ENCODE peak calls at places on chromosomes 5 and 9, in eight cellular contexts. U is testis, W is SK-N-SH, P is uterus, V is IMR-90, D is breast epithelium, R is psoas muscle, I is HCT116. E is an unnamed sample.

GRCh38 chr5:69042915-69043795 is 50.7 kb upstream of the SLC30A5 start:
- DNase-seq in U (peak; percentile 89), W (peak; percentile 63), P (peak; percentile 84), V (peak; percentile 93), D (peak; percentile 56), R (no peak), I (peak; percentile 88), E (peak; percentile 81)

GRCh38 chr9:79667716-79668458 is 96.1 kb downstream of the TLE4 start:
- DNase-seq in U (no peak), W (no peak), P (no peak), V (no peak), D (no peak), R (no peak), I (no peak), E (no peak)

GRCh38 chr9:14961372-14962068 is 51.3 kb upstream of the FREM1 start:
- DNase-seq in U (no peak), W (no peak), P (no peak), V (no peak), D (no peak), R (no peak), I (no peak), E (no peak)

GRCh38 chr5:114387433-114387832 is 25.6 kb downstream of the KCNN2 start:
- DNase-seq in U (no peak), W (no peak), P (no peak), V (no peak), D (no peak), R (no peak), I (no peak), E (no peak)

GRCh38 chr9:84939766-84940165 is 270.2 kb downstream of the NTRK2 start:
- DNase-seq in U (no peak), W (no peak), P (no peak), V (no peak), D (no peak), R (no peak), I (no peak), E (no peak)

GRCh38 chr9:109100543-109101201 is 19.1 kb downstream of the TMEM245 start:
- DNase-seq in U (no peak), W (no peak), P (no peak), V (no peak), D (no peak), R (no peak), I (no peak), E (no peak)

GRCh38 chr9:27701664-27702063 is 128.4 kb upstream of the C9orf72 start:
- DNase-seq in U (peak; percentile 17), W (no peak), P (no peak), V (no peak), D (no peak), R (peak; percentile 54), I (no peak), E (no peak)

GRCh38 chr5:115151208-115151805 is 18.4 kb downstream of the TRIM36 start:
- DNase-seq in U (no peak), W (no peak), P (no peak), V (no peak), D (no peak), R (no peak), I (no peak), E (no peak)

GRCh38 chr5:133373121-133373870 is 239.0 kb downstream of the FSTL4 start:
- DNase-seq in U (no peak), W (no peak), P (no peak), V (peak; percentile 2), D (no peak), R (no peak), I (no peak), E (no peak)

GRCh38 chr9:134536101-134536900 is 105.3 kb upstream of the COL5A1 start:
- DNase-seq in U (no peak), W (no peak), P (no peak), V (peak; percentile 87), D (no peak), R (peak; percentile 32), I (no peak), E (no peak)

GRCh38 chr5:83430130-83431010 is 41.2 kb upstream of the VCAN start:
- DNase-seq in U (peak; percentile 86), W (peak; percentile 55), P (peak; percentile 23), V (peak; percentile 69), D (no peak), R (no peak), I (peak; percentile 75), E (peak; percentile 73)

GRCh38 chr5:138096363-138096762 is 12.5 kb downstream of the WNT8A start:
- DNase-seq in U (no peak), W (no peak), P (no peak), V (no peak), D (no peak), R (no peak), I (no peak), E (no peak)

GRCh38 chr9:126030716-126031115 is 283.5 kb downstream of the PBX3 start:
- DNase-seq in U (no peak), W (no peak), P (no peak), V (no peak), D (no peak), R (peak; percentile 26), I (no peak), E (no peak)

GRCh38 chr5:43602818-43603534 is at the start of gene NNT:
- DNase-seq in U (peak; percentile 86), W (peak; percentile 84), P (peak; percentile 62), V (peak; percentile 35), D (peak; percentile 25), R (peak; percentile 87), I (no peak), E (peak; percentile 69)

GRCh38 chr9:88396836-88397577 is 8.8 kb downstream of the SPIN1 start:
- DNase-seq in U (no peak), W (no peak), P (no peak), V (peak; percentile 69), D (no peak), R (no peak), I (no peak), E (no peak)

GRCh38 chr9:95645579-95645978 is 128.8 kb upstream of the PTCH1 start:
- DNase-seq in U (no peak), W (no peak), P (no peak), V (no peak), D (no peak), R (no peak), I (no peak), E (no peak)

GRCh38 chr9:95645992-95646391 is 129.2 kb upstream of the PTCH1 start:
- DNase-seq in U (no peak), W (no peak), P (no peak), V (no peak), D (no peak), R (no peak), I (no peak), E (no peak)

GRCh38 chr9:95641591-95641990 is 124.8 kb upstream of the PTCH1 start:
- DNase-seq in U (peak; percentile 36), W (no peak), P (no peak), V (no peak), D (no peak), R (no peak), I (no peak), E (no peak)

GRCh38 chr9:95644377-95644776 is 127.6 kb upstream of the PTCH1 start:
- DNase-seq in U (no peak), W (no peak), P (no peak), V (peak; percentile 15), D (no peak), R (no peak), I (no peak), E (no peak)

GRCh38 chr9:95642189-95642588 is 125.4 kb upstream of the PTCH1 start:
- DNase-seq in U (no peak), W (no peak), P (no peak), V (no peak), D (no peak), R (no peak), I (no peak), E (no peak)
- H3K9me3 ChIP-seq in U (no peaks in the 10 kb centered on the region), W (no peaks in the 10 kb centered on the region), P (no peaks in the 10 kb centered on the region), V (peaks cover 2% of the 10 kb centered on the region), D (peaks cover 4% of the 10 kb centered on the region), R (no peaks in the 10 kb centered on the region), I (no peaks in the 10 kb centered on the region), E (no peaks in the 10 kb centered on the region)

DNA sequence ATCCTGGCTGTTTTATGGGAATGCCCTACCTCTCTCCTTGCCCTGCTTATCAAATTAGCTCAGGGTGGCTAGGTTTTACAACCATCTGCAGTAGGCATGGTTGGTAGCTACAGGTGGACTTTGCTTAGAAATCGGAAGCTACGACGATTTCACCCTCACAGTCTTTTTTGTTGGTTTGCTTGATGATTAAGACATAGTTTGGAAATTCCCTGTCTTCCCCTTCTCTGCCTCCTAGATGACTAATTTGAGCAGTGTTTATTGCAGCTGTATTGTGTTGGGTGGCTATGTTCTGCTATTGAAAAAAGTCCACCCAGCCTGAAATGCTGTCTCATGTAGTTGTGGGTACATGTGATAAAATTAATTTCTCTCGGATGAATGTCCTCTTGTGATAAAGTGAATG is 37.1 kb upstream of the FYB1 start:
- DNase-seq in U (no peak), W (no peak), P (no peak), V (peak; percentile 89), D (no peak), R (no peak), I (no peak), E (no peak)
- H3K27me3 ChIP-seq in U (no peaks in the 10 kb centered on the region), W (peaks cover 15% of the 10 kb centered on the region), P (no peaks in the 10 kb centered on the region), V (peaks cover 4% of the 10 kb centered on the region), D (no peaks in the 10 kb centered on the region), R (no peaks in the 10 kb centered on the region), I (no peaks in the 10 kb centered on the region), E (no peaks in the 10 kb centered on the region)

GRCh38 chr5:164688437-164688836 is 1183.0 kb downstream of the MAT2B start:
- DNase-seq in U (no peak), W (no peak), P (no peak), V (no peak), D (no peak), R (no peak), I (no peak), E (no peak)
- H3K4me1 ChIP-seq in U (no peaks in the 10 kb centered on the region), W (no peaks in the 10 kb centered on the region), P (no peaks in the 10 kb centered on the region), V (no peaks in the 10 kb centered on the region), D (no peaks in the 10 kb centered on the region), R (no peaks in the 10 kb centered on the region), I (no peaks in the 10 kb centered on the region), E (no peaks in the 10 kb centered on the region)

DNA sequence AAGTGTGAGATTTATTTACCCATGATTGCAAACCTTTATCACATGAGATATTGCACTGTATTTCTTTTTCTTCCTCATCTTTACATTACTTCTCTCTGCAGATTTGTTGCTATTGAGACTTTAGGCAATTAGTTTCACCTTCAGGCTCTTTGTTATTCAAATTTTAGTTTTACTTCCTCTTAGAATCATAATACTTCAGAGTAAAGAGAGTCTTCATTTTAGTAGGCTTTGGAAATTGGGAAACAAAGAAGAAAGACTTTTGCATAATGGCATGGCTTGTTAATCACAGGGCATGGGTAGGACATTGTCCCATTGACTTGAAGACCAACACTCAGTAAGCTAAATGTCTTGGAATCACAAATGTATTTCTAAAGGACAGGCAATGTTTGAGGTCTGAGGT is 1.2 kb upstream of the PCDHGA5 start:
- DNase-seq in U (no peak), W (no peak), P (no peak), V (no peak), D (no peak), R (no peak), I (no peak), E (no peak)
- H3K9me3 ChIP-seq in U (no peaks in the 10 kb centered on the region), W (no peaks in the 10 kb centered on the region), P (peaks cover 93% of the 10 kb centered on the region), V (peaks cover 53% of the 10 kb centered on the region), D (peaks cover 98% of the 10 kb centered on the region), R (peaks cover 30% of the 10 kb centered on the region), I (peaks cover 6% of the 10 kb centered on the region), E (peaks cover 96% of the 10 kb centered on the region)

DNA sequence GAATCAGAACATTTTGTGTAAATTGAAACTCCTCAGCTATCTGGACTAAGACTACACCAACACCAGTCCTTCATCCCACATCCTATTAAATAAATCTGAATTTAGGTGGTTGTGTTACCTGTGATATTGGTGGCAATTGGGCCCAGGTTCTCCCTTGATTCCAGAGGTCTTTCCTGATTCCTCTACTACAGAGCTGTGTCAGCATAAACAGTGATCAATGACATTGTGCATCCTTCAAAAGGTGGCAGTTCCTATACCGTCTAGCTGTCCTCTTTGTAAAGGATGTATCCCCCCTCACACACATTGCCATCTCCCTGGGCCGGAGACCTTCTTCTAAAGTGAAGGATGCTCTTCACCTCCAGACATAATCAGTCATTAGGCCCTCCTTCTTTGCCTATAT is 239.2 kb downstream of the FAM114A2 start:
- DNase-seq in U (no peak), W (no peak), P (no peak), V (no peak), D (no peak), R (no peak), I (no peak), E (no peak)
- H3K27me3 ChIP-seq in U (no peaks in the 10 kb centered on the region), W (no peaks in the 10 kb centered on the region), P (no peaks in the 10 kb centered on the region), V (no peaks in the 10 kb centered on the region), D (no peaks in the 10 kb centered on the region), R (no peaks in the 10 kb centered on the region), I (peaks cover 11% of the 10 kb centered on the region), E (no peaks in the 10 kb centered on the region)

E was measured in right atrium auricular region.